ENCODE peak calls at places on chromosomes 7 and 10, in six cellular contexts. M is fibroblast of mammary gland; T is HS-5; K is cardiac fibroblast; R is stimulated activated CD4-positive, alpha-beta T cell treated with anti-CD3 and anti-CD28 coated beads, Interleukin-2, amount 100 ng/mL, for 48 hours; P is brain microvascular endothelial cell. W is an unnamed sample.

GRCh38 chr7:116661741-116662329 is 10.2 kb upstream of the MET start:
- DNase-seq in M (no peak), T (no peak), K (no peak), R (no peak), P (no peak), W (no peak)

GRCh38 chr10:13347235-13348156 is 597 bp downstream of the SEPHS1 start:
- DNase-seq in M (peak; percentile 61), T (no peak), K (peak; percentile 84), R (peak; percentile 71), P (peak; percentile 24), W (peak; percentile 85)

GRCh38 chr10:127309609-127310008 is 113.2 kb upstream of the INSYN2A start:
- DNase-seq in M (peak; percentile 60), T (no peak), K (peak; percentile 6), R (no peak), P (no peak), W (no peak)

GRCh38 chr10:113961261-113961938 is 82.3 kb upstream of the ADRB1 start:
- DNase-seq in M (no peak), T (no peak), K (no peak), R (peak; percentile 21), P (no peak), W (no peak)

GRCh38 chr7:101816499-101817030 is 861 bp upstream of the CUX1 start:
- DNase-seq in M (peak; percentile 28), T (no peak), K (peak; percentile 55), R (no peak), P (no peak), W (peak; percentile 65)

GRCh38 chr7:76231583-76231982 is 29.9 kb downstream of the SRRM3 start:
- DNase-seq in M (peak; percentile 4), T (no peak), K (no peak), R (no peak), P (no peak), W (no peak)

GRCh38 chr10:122939819-122940543 is 14.0 kb downstream of the C10orf88 start:
- DNase-seq in M (peak; percentile 56), T (peak; percentile 56), K (peak; percentile 78), R (no peak), P (peak; percentile 22), W (no peak)

GRCh38 chr10:77746313-77746712 is 108.7 kb upstream of the KCNMA1 start:
- DNase-seq in M (peak; percentile 90), T (peak; percentile 52), K (peak; percentile 68), R (no peak), P (peak; percentile 83), W (no peak)

GRCh38 chr7:15921576-15921975 is 235.1 kb upstream of the MEOX2 start:
- DNase-seq in M (peak; percentile 54), T (peak; percentile 36), K (peak; percentile 30), R (no peak), P (peak; percentile 9), W (no peak)

GRCh38 chr7:47905071-47905920 is 43.0 kb downstream of the PKD1L1 start:
- DNase-seq in M (no peak), T (no peak), K (peak; percentile 11), R (no peak), P (no peak), W (no peak)

W was measured in 8988T.